ENCODE peak calls at places on chromosomes 2 and 18, in eight cellular contexts. V is NAMALWA; J is activated T-cell treated with anti-CD3 and anti-CD28 coated beads for 24 hours; N is stromal cell of bone marrow; B is stimulated activated CD4-positive, alpha-beta T cell treated with anti-CD3 and anti-CD28 coated beads, TNF-alpha, amount 100 ng/mL, for 24 hours; W is KBM-7; Y is NCI-H748 treated with DMSO at 0.1 percent for 48 hours; R is HFFc6. S is an unnamed sample.

GRCh38 chr2:187922841-187923240 is 368.6 kb upstream of the TFPI start:
- DNase-seq in Y (no peak), N (no peak), W (no peak), R (no peak), B (no peak), V (no peak), J (no peak), S (no peak)

GRCh38 chr2:20064421-20064820 is 13.0 kb upstream of the LAPTM4A start:
- DNase-seq in V (no peak), B (no peak), W (no peak), R (no peak), N (no peak), J (no peak), Y (no peak), S (no peak)

GRCh38 chr2:101267671-101268656 is 15.3 kb downstream of the CNOT11 start:
- DNase-seq in N (no peak), B (no peak), V (no peak), W (no peak), Y (no peak), R (no peak), J (no peak), S (peak; percentile 47)

GRCh38 chr2:118221952-118222594 is 133.8 kb downstream of the INSIG2 start:
- DNase-seq in J (peak; percentile 15), Y (peak; percentile 50), B (no peak), R (peak; percentile 67), N (peak; percentile 57), V (peak; percentile 75), W (peak; percentile 69), S (peak; percentile 72)

GRCh38 chr2:106106627-106107508 is 87.2 kb downstream of the UXS1 start:
- DNase-seq in N (no peak), R (no peak), J (no peak), B (no peak), Y (no peak), V (no peak), W (no peak), S (no peak)

GRCh38 chr2:1744446-1745170 is at the start of gene PXDN:
- DNase-seq in W (no peak), J (no peak), N (no peak), V (no peak), B (no peak), Y (no peak), R (peak; percentile 44), S (peak; percentile 70)

GRCh38 chr2:230873670-230874401 is 9.1 kb downstream of the ITM2C start:
- DNase-seq in Y (no peak), J (no peak), N (no peak), W (no peak), B (no peak), V (peak; percentile 73), R (no peak), S (no peak)

GRCh38 chr18:8756571-8756970 is 51.2 kb downstream of the MTCL1 start:
- DNase-seq in J (no peak), V (no peak), B (no peak), N (no peak), Y (no peak), W (no peak), R (no peak), S (no peak)

GRCh38 chr18:36942264-36942663 is 113.3 kb downstream of the KIAA1328 start:
- DNase-seq in V (peak; percentile 75), R (peak; percentile 25), B (no peak), J (no peak), N (no peak), Y (peak; percentile 56), W (peak; percentile 50), S (peak; percentile 61)

GRCh38 chr2:224025874-224026273 is 13.2 kb downstream of the SERPINE2 start:
- DNase-seq in N (no peak), J (peak; percentile 56), V (peak; percentile 87), Y (no peak), B (peak; percentile 51), R (no peak), W (peak; percentile 98), S (peak; percentile 95)

GRCh38 chr2:79860233-79861058 is 347.6 kb downstream of the CTNNA2 start:
- DNase-seq in B (no peak), R (peak; percentile 30), J (no peak), N (peak; percentile 8), V (peak; percentile 44), Y (peak; percentile 1), W (peak; percentile 60), S (peak; percentile 52)

GRCh38 chr2:26292646-26293045 is 47.9 kb downstream of the HADHB start:
- DNase-seq in B (no peak), V (no peak), J (no peak), N (no peak), Y (no peak), R (no peak), W (no peak), S (no peak)

GRCh38 chr18:58310517-58310916 is 266.5 kb downstream of the NEDD4L start:
- DNase-seq in V (no peak), Y (no peak), N (no peak), J (peak; percentile 14), R (no peak), W (no peak), B (peak; percentile 55), S (no peak)

GRCh38 chr2:11389551-11390528 is 45.4 kb upstream of the ROCK2 start:
- DNase-seq in R (no peak), N (no peak), J (no peak), B (no peak), W (no peak), V (no peak), Y (no peak), S (no peak)

GRCh38 chr2:157761520-157761919 is 114.6 kb downstream of the ACVR1 start:
- DNase-seq in V (no peak), R (peak; percentile 71), N (no peak), J (no peak), W (no peak), Y (no peak), B (no peak), S (no peak)

GRCh38 chr2:238646803-238647202 is 201.1 kb upstream of the TWIST2 start:
- DNase-seq in Y (no peak), R (no peak), B (no peak), W (no peak), N (no peak), V (no peak), J (no peak), S (no peak)

GRCh38 chr2:26540977-26541376 is 63.1 kb upstream of the OTOF start:
- DNase-seq in J (no peak), N (no peak), V (no peak), B (no peak), W (no peak), R (no peak), Y (no peak), S (no peak)

GRCh38 chr2:217402622-217403383 is 542.9 kb upstream of the TNP1 start:
- DNase-seq in W (no peak), N (no peak), B (no peak), J (no peak), R (no peak), Y (peak; percentile 27), V (no peak), S (no peak)

GRCh38 chr2:148027822-148028221 is 6.9 kb downstream of the MBD5 start:
- DNase-seq in N (no peak), Y (no peak), J (no peak), R (no peak), V (no peak), W (no peak), B (no peak), S (no peak)

GRCh38 chr18:73551211-73551610 is 596.4 kb downstream of the FBXO15 start:
- DNase-seq in J (no peak), W (no peak), V (no peak), R (no peak), Y (no peak), N (no peak), B (no peak), S (no peak)

GRCh38 chr2:218138047-218138446 is 12.2 kb downstream of the CXCR2 start:
- DNase-seq in B (no peak), Y (no peak), W (no peak), V (no peak), R (no peak), N (no peak), J (no peak), S (no peak)

GRCh38 chr18:50870138-50870845 is 8.6 kb upstream of the ME2 start:
- DNase-seq in Y (no peak), J (no peak), W (no peak), B (no peak), R (peak; percentile 80), N (peak; percentile 18), V (no peak), S (peak; percentile 27)

GRCh38 chr2:161139098-161139987 is 20.9 kb upstream of the TANK start:
- DNase-seq in V (peak; percentile 61), W (no peak), J (no peak), Y (no peak), R (peak; percentile 23), N (peak; percentile 45), B (no peak), S (peak; percentile 57)

GRCh38 chr2:147172493-147173185 is 672.2 kb upstream of the ACVR2A start:
- DNase-seq in N (no peak), J (no peak), Y (no peak), W (no peak), R (no peak), V (no peak), B (no peak), S (no peak)

GRCh38 chr2:157559061-157559460 is 69.6 kb downstream of the ACVR1C start:
- DNase-seq in J (no peak), R (no peak), N (peak; percentile 15), Y (no peak), V (no peak), B (no peak), W (no peak), S (no peak)

GRCh38 chr2:41595235-41595634 is 452.6 kb upstream of the PKDCC start:
- DNase-seq in N (peak; percentile 57), J (no peak), W (no peak), B (no peak), Y (no peak), R (no peak), V (no peak), S (no peak)

GRCh38 chr18:22684268-22684667 is 248.9 kb upstream of the RBBP8 start:
- DNase-seq in J (no peak), V (no peak), B (no peak), Y (no peak), R (no peak), N (no peak), W (no peak), S (no peak)

GRCh38 chr2:138564586-138565250 is 63.1 kb downstream of the SPOPL start:
- DNase-seq in B (no peak), N (no peak), V (no peak), J (no peak), W (no peak), R (no peak), Y (no peak), S (no peak)

GRCh38 chr2:95264626-95265025 is 9.6 kb upstream of the PROM2 start:
- DNase-seq in J (no peak), R (no peak), V (no peak), W (no peak), B (no peak), Y (no peak), N (no peak), S (no peak)

GRCh38 chr2:169877406-169877805 is 50.2 kb downstream of the UBR3 start:
- DNase-seq in B (no peak), J (no peak), N (peak; percentile 8), W (peak; percentile 15), Y (no peak), V (peak; percentile 23), R (no peak), S (peak; percentile 22)

GRCh38 chr2:238240761-238241711 is 1.2 kb upstream of the HES6 start:
- DNase-seq in N (no peak), W (peak; percentile 34), J (no peak), B (no peak), Y (peak; percentile 80), V (peak; percentile 35), R (no peak), S (peak; percentile 76)

GRCh38 chr2:168685619-168686453 is 116.6 kb upstream of the NOSTRIN start:
- DNase-seq in V (no peak), J (no peak), N (no peak), Y (no peak), W (peak; percentile 77), R (no peak), B (no peak), S (no peak)

GRCh38 chr2:10962004-10962403 is 50.3 kb downstream of the KCNF1 start:
- DNase-seq in N (no peak), V (no peak), R (no peak), Y (no peak), J (no peak), B (no peak), W (no peak), S (no peak)

GRCh38 chr2:37689751-37690150 is 18.3 kb upstream of the CDC42EP3 start:
- DNase-seq in J (no peak), V (no peak), R (no peak), N (no peak), B (no peak), W (no peak), Y (no peak), S (no peak)

S was measured in NB4.